ENCODE peak calls at places on chromosome 13, in five cellular contexts. L is PC-9, E is fibroblast of mammary gland, P is lower leg skin, W is right lobe of liver. A is an unnamed sample.

GRCh38 chr13:84192125-84192524 is 309.9 kb upstream of the SLITRK1 start:
- DNase-seq in L (no peak), E (peak), P (no peak), W (no peak), A (peak)

GRCh38 chr13:79918620-79919019 is 422.3 kb downstream of the SPRY2 start:
- DNase-seq in L (no peak), E (no peak), P (no peak), W (no peak), A (no peak)

GRCh38 chr13:36129539-36129938 is 1.6 kb downstream of the DCLK1 start:
- DNase-seq in L (no peak), E (no peak), P (no peak), W (no peak), A (no peak)

GRCh38 chr13:40181203-40181845 is 485.1 kb downstream of the FOXO1 start:
- DNase-seq in L (no peak), E (peak), P (no peak), W (no peak), A (no peak)

GRCh38 chr13:113540523-113540922 is 44.0 kb upstream of the TFDP1 start:
- DNase-seq in L (no peak), E (no peak), P (no peak), W (no peak), A (no peak)

GRCh38 chr13:109666656-109667448 is 119.5 kb downstream of the IRS2 start:
- DNase-seq in L (peak), E (peak), P (no peak), W (no peak), A (peak)

GRCh38 chr13:77239312-77239711 is 87.6 kb downstream of the MYCBP2 start:
- DNase-seq in L (no peak), E (peak), P (no peak), W (no peak), A (no peak)

GRCh38 chr13:37869756-37870488 is at the start of gene TRPC4:
- DNase-seq in L (peak), E (peak), P (no peak), W (no peak), A (peak)

GRCh38 chr13:110356362-110356761 is 49.3 kb downstream of the COL4A2 start:
- DNase-seq in L (no peak), E (no peak), P (no peak), W (no peak), A (peak)

GRCh38 chr13:43303040-43303729 is 279.8 kb downstream of the DNAJC15 start:
- DNase-seq in L (peak), E (peak), P (no peak), W (peak), A (peak)

GRCh38 chr13:103287659-103288058 is 221.4 kb upstream of the SLC10A2 start:
- DNase-seq in L (no peak), E (no peak), P (no peak), W (no peak), A (no peak)

GRCh38 chr13:94195715-94196114 is 283.8 kb downstream of the DCT start:
- DNase-seq in L (no peak), E (peak), P (no peak), W (no peak), A (peak)

GRCh38 chr13:40017662-40018262 is 362.3 kb downstream of the COG6 start:
- DNase-seq in L (no peak), E (no peak), P (no peak), W (no peak), A (no peak)

GRCh38 chr13:43805071-43805468 is 18.3 kb upstream of the ENOX1 start:
- DNase-seq in L (peak), E (peak), P (peak), W (no peak), A (peak)

GRCh38 chr13:91894311-91894710 is 495.9 kb downstream of the GPC5 start:
- DNase-seq in L (no peak), E (no peak), P (no peak), W (no peak), A (no peak)

GRCh38 chr13:43648733-43649132 is 138.0 kb downstream of the ENOX1 start:
- DNase-seq in L (no peak), E (no peak), P (no peak), W (no peak), A (no peak)

GRCh38 chr13:37526710-37527446 is 71.7 kb downstream of the POSTN start:
- DNase-seq in L (no peak), E (peak), P (no peak), W (no peak), A (peak)

GRCh38 chr13:93881418-93881817 is 598.1 kb downstream of the DCT start:
- DNase-seq in L (no peak), E (peak), P (no peak), W (no peak), A (no peak)

GRCh38 chr13:21069561-21070004 is 8.2 kb upstream of the LATS2 start:
- DNase-seq in L (no peak), E (peak), P (no peak), W (no peak), A (peak)

GRCh38 chr13:74920361-74920760 is 561.6 kb downstream of the TBC1D4 start:
- DNase-seq in L (no peak), E (no peak), P (no peak), W (no peak), A (no peak)

GRCh38 chr13:41802684-41803554 is 158.0 kb downstream of the VWA8 start:
- DNase-seq in L (no peak), E (peak), P (no peak), W (no peak), A (peak)

GRCh38 chr13:100987993-100988392 is 313.4 kb upstream of the TMTC4 start:
- DNase-seq in L (no peak), E (peak), P (no peak), W (no peak), A (peak)
- TF ChIP-seq CTCF in L (no peak), E (peak), P (no peak), W (no peak), A (peak)

GRCh38 chr13:51639171-51639570 is 54.9 kb downstream of the WDFY2 start:
- DNase-seq in L (no peak), E (no peak), P (no peak), W (no peak), A (no peak)
- H3K4me3 ChIP-seq in L (no peak), E (no peak), P (no peak), W (no peak), A (no peak)

DNA sequence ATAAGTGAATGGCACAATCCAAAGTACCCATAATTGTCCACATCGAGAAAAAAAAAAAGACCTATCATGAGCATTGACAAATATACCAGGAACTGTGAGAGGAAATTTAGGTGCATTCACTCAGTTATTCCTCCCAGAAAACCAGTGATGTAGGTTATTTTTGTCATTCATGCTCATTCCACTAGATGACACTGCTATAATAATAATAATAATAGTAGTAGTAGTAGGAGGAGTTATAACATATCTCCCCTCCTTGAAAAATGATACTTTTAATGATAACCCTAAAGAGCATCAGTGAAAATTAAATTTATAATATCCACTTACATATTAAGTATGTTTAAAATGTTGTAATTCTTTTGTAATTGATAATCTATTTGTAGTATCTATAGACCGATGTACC is 463.9 kb upstream of the MIR17HG start:
- DNase-seq in L (no peak), E (no peak), P (no peak), W (no peak), A (no peak)
- TF ChIP-seq CTCF in L (no peak), E (no peak), P (no peak), W (no peak), A (no peak)

DNA sequence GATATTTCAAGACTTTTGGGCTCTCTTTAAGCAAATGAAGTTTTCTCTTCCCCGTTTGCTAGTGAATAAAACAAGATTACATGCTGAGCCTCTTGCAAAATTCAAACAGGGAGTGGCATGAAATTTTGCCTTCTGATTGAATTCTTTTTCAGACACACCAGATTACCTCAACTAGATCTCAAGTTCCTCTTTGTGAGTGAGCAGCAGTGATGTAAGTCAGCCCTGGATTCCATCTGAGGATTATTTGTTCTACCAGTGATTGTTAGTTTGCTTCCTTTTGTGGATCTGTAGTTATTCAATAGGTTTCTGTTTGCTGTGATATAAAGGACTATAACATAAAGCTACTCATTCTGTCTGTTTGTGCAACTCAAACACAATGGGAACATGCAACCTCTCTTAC is 407.8 kb downstream of the LMO7 start:
- DNase-seq in L (no peak), E (no peak), P (no peak), W (no peak), A (no peak)
- H3K4me3 ChIP-seq in L (no peak), E (no peak), P (no peak), W (no peak), A (no peak)

GRCh38 chr13:27522847-27523246 is 72.5 kb upstream of the MTIF3 start:
- DNase-seq in L (no peak), E (no peak), P (no peak), W (no peak), A (no peak)
- TF ChIP-seq CTCF in L (no peak), E (no peak), P (no peak), W (no peak), A (no peak)

GRCh38 chr13:27005976-27006518 is 165.6 kb downstream of the USP12 start:
- DNase-seq in L (no peak), E (no peak), P (no peak), W (no peak), A (no peak)

GRCh38 chr13:27006519-27007161 is 165.0 kb downstream of the USP12 start:
- DNase-seq in L (peak), E (peak), P (no peak), W (peak), A (peak)

GRCh38 chr13:27005556-27005955 is 166.1 kb downstream of the USP12 start:
- DNase-seq in L (no peak), E (no peak), P (no peak), W (no peak), A (peak)

GRCh38 chr13:27004866-27005265 is 166.7 kb downstream of the USP12 start:
- DNase-seq in L (no peak), E (no peak), P (no peak), W (no peak), A (no peak)

DNA sequence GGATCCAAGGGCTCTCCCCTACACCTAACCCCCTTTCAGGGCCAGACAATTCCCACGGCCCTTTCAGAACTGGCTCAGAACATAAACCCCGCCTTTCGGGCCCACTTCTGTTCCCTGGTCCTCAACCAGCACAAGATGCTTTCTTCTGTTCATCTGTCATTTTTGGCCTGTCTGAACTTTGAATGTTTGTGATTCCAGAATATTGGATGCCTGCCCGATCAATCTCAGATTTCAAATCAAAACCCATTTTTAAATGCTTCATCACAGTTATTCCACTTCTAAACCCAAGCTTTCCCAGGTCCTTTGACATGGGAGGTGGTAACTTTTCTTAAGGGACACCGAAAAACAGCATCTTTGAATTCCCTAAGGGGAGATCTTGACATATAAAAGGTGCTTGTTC is 167.2 kb downstream of the USP12 start:
- DNase-seq in L (no peak), E (no peak), P (no peak), W (no peak), A (peak)
- H3K4me3 ChIP-seq in L (no peak), E (no peak), P (no peak), W (no peak), A (no peak)

GRCh38 chr13:69585656-69586055 is 522.0 kb upstream of the ATXN8OS start:
- DNase-seq in L (no peak), E (no peak), P (no peak), W (no peak), A (no peak)
- TF ChIP-seq CTCF in L (no peak), E (no peak), P (no peak), W (peak), A (no peak)

DNA sequence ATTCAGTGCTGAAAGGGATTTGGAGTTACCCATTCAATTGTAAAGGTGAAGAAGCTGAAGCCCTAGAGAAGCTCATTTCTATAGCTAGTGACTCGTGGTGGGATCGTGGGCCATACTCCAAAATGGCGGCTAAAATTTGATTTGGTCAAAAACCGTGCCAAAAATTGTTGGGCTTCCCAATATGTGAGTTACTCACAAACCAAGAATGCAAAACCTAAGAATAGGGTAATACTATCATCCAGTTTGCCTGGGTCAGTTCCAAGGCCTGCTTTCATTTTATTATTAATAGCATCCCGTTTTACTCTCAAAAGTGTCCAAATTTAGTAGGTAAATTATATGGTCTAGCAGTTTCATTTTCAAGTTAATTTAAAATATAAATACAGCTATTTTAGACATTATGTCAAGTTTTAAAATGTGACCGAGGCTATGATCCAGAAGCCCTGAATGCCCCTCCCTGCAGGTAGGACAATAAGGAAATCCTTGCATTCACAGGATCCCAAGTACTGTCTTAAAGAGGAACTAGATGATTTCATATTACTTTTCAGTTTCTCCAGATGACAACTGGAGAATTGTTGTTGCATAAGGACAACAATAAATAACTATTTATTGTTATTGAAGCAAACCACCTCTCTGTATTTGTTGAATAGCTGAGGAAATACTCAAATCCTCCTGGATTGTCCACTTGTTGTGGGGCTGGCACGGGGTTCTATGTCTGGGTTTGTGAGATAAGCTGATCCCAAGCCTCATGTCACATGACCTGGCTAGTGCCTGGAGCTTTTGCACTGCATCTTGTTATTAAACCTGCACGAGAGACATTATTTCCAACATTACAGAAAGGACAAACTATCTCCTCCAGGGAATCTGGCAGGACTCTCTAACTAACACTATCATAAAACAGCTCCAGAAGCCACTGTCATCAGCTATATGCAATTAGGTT is 11.6 kb upstream of the RAP2A start:
- DNase-seq in L (no peak), E (peak), P (no peak), W (no peak), A (no peak)
- H3K4me3 ChIP-seq in L (no peak), E (no peak), P (no peak), W (no peak), A (no peak)

GRCh38 chr13:51594432-51594831 is 10.2 kb downstream of the WDFY2 start:
- DNase-seq in L (no peak), E (no peak), P (no peak), W (no peak), A (no peak)
- TF ChIP-seq CTCF in L (no peak), E (no peak), P (no peak), W (no peak), A (no peak)

DNA sequence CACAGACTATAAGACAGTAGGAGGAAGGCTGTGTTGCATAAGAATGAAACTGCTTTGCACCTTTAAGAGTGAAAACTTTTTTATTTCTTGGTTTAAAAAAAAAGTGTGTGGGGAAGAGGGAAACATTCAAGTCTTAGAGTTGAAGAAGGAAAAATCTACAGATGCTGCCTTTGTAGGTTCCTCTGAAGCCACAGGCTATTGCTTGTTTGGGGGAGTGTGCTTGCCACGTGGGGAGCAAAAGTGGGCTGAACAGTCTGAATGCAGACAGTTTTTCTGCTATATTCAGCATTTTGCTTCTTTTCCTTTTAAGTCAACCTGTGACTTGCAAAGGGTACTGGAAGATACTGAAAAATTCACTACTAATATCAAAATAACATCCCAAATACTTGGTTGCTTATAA is 36.9 kb downstream of the EFNB2 start:
- DNase-seq in L (no peak), E (no peak), P (no peak), W (no peak), A (no peak)
- H3K4me3 ChIP-seq in L (no peak), E (no peak), P (no peak), W (no peak), A (no peak)

A was measured in AG10803.